ENCODE peak calls at places on chromosomes 6 and 20, in four cellular contexts. One of them, this sample, is unnamed. For H4K20me1, the result is how much of the 10 kb centered on the place peaks cover.

GRCh38 chr6:20757761-20758160 is 223.5 kb downstream of the CDKAL1 start:
- DNase-seq in HepG2: no peak
- DNase-seq in GM12878: no peak
- DNase-seq in K562: no peak
- DNase-seq in this sample: no peak

GRCh38 chr20:59587570-59587969 is 16.8 kb upstream of the PHACTR3 start:
- DNase-seq in GM12878: no peak
- DNase-seq in HepG2: no peak
- DNase-seq in K562: no peak
- DNase-seq in this sample: no peak

GRCh38 chr6:123742626-123743025 is 61.0 kb upstream of the NKAIN2 start:
- DNase-seq in HepG2: no peak
- DNase-seq in GM12878: no peak
- DNase-seq in K562: no peak
- DNase-seq in this sample: no peak

GRCh38 chr6:90584636-90585255 is 2.1 kb downstream of the MAP3K7 start:
- DNase-seq in HepG2: no peak
- DNase-seq in K562: no peak
- DNase-seq in GM12878: no peak
- DNase-seq in this sample: no peak

GRCh38 chr6:31896493-31896855 is 1.0 kb downstream of the EHMT2 start:
- DNase-seq in HepG2: no peak
- DNase-seq in GM12878: no peak
- DNase-seq in K562: no peak
- DNase-seq in this sample: no peak

GRCh38 chr6:139973602-139974373 is 599.3 kb upstream of the CITED2 start:
- DNase-seq in HepG2: no peak
- DNase-seq in GM12878: no peak
- DNase-seq in K562: no peak
- DNase-seq in this sample: peak

GRCh38 chr20:61678437-61678836 is 387.2 kb downstream of the TAF4 start:
- DNase-seq in HepG2: no peak
- DNase-seq in GM12878: no peak
- DNase-seq in K562: no peak
- DNase-seq in this sample: no peak

GRCh38 chr6:215335-216034 is 76.8 kb upstream of the DUSP22 start:
- DNase-seq in HepG2: no peak
- DNase-seq in GM12878: peak
- DNase-seq in K562: no peak
- DNase-seq in this sample: no peak

GRCh38 chr20:21520702-21521595 is 7.1 kb upstream of the NKX2-2 start:
- DNase-seq in GM12878: no peak
- DNase-seq in HepG2: no peak
- DNase-seq in K562: no peak
- DNase-seq in this sample: no peak

DNA sequence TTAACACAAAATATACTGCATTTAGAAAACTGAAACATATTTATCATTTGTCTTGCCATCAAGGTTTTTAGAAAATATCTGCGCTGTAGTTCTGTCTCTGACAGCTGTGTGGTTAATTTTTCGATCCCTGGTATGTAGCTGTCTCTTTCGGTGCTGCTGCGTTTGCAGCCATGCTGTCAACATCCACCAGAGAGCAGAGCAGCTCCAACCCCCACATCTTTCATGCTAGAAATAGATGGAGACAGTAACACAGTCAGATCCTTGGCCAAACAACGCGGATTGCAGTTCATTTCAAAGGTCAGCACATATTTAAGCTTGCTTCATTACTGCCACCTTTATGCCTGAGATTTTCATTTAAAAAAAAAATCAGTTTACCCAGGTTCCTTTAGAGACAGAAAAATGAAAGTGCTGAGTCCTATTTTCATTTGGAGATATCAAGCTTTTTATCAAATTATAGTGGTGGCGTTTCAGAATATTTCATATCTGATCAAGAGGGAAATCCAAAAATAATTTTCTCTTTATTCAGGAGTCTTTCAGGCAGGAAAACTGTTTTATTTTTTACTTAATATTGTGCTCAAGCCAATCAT is 157.7 kb upstream of the MMS22L start:
- DNase-seq in HepG2: peak
- DNase-seq in GM12878: no peak
- DNase-seq in K562: no peak
- DNase-seq in this sample: peak
- TF ChIP-seq MYC in HepG2: no peak
- TF ChIP-seq MYC in GM12878: no peak
- TF ChIP-seq MYC in K562: no peak
- TF ChIP-seq MYC in this sample: no peak

GRCh38 chr20:17680836-17681740 is 954 bp downstream of the RRBP1 start:
- DNase-seq in GM12878: no peak
- DNase-seq in HepG2: peak
- DNase-seq in K562: peak
- DNase-seq in this sample: peak
- TF ChIP-seq POLR2A in GM12878: peak
- TF ChIP-seq POLR2A in HepG2: no peak
- TF ChIP-seq POLR2A in K562: no peak
- TF ChIP-seq POLR2A in this sample: no peak

GRCh38 chr20:532530-532929 is 11.1 kb downstream of the CSNK2A1 start:
- DNase-seq in GM12878: no peak
- DNase-seq in HepG2: no peak
- DNase-seq in K562: no peak
- DNase-seq in this sample: no peak

GRCh38 chr20:539236-539635 is 4.4 kb downstream of the CSNK2A1 start:
- DNase-seq in HepG2: no peak
- DNase-seq in K562: no peak
- DNase-seq in GM12878: no peak
- DNase-seq in this sample: no peak

GRCh38 chr20:537983-538382 is 5.6 kb downstream of the CSNK2A1 start:
- DNase-seq in GM12878: no peak
- DNase-seq in HepG2: no peak
- DNase-seq in K562: no peak
- DNase-seq in this sample: no peak

GRCh38 chr20:536426-537012 is 7.1 kb downstream of the CSNK2A1 start:
- DNase-seq in HepG2: no peak
- DNase-seq in K562: no peak
- DNase-seq in GM12878: no peak
- DNase-seq in this sample: no peak

GRCh38 chr20:535958-536357 is 7.6 kb downstream of the CSNK2A1 start:
- DNase-seq in GM12878: no peak
- DNase-seq in K562: no peak
- DNase-seq in HepG2: no peak
- DNase-seq in this sample: peak
- H4K20me1 ChIP-seq in GM12878: under half
- H4K20me1 ChIP-seq in K562: half or more
- H4K20me1 ChIP-seq in HepG2: half or more
- H4K20me1 ChIP-seq in this sample: under half

GRCh38 chr6:158539363-158539762 is 20.5 kb upstream of the TMEM181 start:
- DNase-seq in HepG2: no peak
- DNase-seq in K562: no peak
- DNase-seq in GM12878: no peak
- DNase-seq in this sample: no peak

GRCh38 chr6:158531970-158532369 is 27.9 kb upstream of the TMEM181 start:
- DNase-seq in GM12878: no peak
- DNase-seq in HepG2: no peak
- DNase-seq in K562: no peak
- DNase-seq in this sample: no peak

GRCh38 chr6:158538741-158539140 is 21.1 kb upstream of the TMEM181 start:
- DNase-seq in HepG2: no peak
- DNase-seq in K562: no peak
- DNase-seq in GM12878: no peak
- DNase-seq in this sample: no peak

GRCh38 chr6:158536891-158537798 is 22.7 kb upstream of the TMEM181 start:
- DNase-seq in GM12878: no peak
- DNase-seq in K562: peak
- DNase-seq in HepG2: peak
- DNase-seq in this sample: no peak

DNA sequence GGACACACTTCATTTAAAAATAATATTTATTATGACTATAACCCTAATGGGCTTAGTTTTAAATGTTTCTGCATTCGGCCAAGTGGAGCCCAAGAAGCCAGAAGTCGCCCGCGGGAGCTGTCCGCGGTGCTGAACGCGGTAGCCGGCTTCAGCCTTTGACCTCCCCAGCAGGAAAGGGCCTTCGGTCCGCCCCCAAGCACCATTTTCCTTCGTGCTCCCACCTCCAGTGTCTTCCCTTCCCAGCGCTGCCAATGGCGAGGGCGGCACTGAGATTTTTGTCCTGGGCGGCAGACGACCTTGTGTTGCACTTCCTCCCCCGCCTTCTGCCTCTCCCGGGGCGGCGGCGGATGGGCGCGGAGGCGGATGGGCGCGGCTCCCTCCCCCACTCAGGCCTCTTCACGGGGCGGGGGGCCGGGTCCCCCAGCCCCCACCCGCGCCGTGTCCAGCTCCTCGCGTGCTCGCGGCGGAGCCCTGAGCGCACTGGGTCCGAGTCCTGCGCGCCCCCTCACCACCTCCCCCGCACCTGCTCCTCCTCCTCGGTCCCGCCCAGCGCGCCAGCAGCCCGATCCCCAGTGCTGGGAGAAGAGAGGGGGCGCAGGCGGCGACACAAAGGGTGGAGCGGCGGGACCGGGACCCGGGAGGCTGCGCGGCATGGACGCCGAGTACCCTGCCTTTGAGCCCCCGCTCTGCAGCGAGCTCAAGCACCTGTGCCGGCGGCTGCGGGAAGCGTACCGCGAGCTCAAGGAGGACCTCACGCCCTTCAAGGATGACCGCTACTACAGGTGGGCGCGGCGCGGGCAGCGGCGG is 23.6 kb upstream of the TMEM181 start:
- DNase-seq in HepG2: peak
- DNase-seq in GM12878: no peak
- DNase-seq in K562: peak
- DNase-seq in this sample: peak
- TF ChIP-seq MYC in HepG2: peak
- TF ChIP-seq MYC in GM12878: no peak
- TF ChIP-seq MYC in K562: no peak
- TF ChIP-seq MYC in this sample: no peak

DNA sequence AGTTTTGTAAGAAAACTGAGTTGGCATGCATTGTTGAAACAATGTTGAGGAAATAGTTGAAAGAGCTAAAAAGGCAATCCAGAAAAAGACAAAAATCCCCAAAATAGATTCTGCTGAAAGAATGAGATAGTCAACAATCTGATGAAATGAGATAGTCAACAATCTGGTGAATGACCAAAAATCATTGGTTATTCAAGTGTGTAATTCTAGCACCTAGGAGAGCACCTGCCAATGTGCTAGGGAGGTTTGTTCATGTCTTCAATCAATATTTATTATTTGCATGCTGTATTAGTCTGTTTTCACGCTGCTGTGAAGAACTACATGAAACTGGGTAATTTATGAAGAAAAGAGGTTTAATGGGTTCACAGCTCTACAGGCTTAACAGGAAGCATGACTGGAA is 307.1 kb upstream of the HSF2 start:
- DNase-seq in K562: no peak
- DNase-seq in GM12878: no peak
- DNase-seq in HepG2: no peak
- DNase-seq in this sample: no peak
- TF ChIP-seq POLR2A in K562: no peak
- TF ChIP-seq POLR2A in GM12878: no peak
- TF ChIP-seq POLR2A in HepG2: no peak
- TF ChIP-seq POLR2A in this sample: no peak